ENCODE peak calls at places on chromosome 16, in six cellular contexts. One of them, this sample, is unnamed.

GRCh38 chr16:75236736-75237397 is 14.6 kb downstream of the BCAR1 start:
- DNase-seq in pancreas: peak
- DNase-seq in CD8-positive, alpha-beta T cell: no peak
- DNase-seq in OCI-LY7: no peak
- DNase-seq in heart left ventricle: no peak
- DNase-seq in bronchial epithelial cell: no peak
- DNase-seq in this sample: no peak

GRCh38 chr16:49460786-49461470 is 87.3 kb downstream of the C16orf78 start:
- DNase-seq in pancreas: no peak
- DNase-seq in CD8-positive, alpha-beta T cell: peak
- DNase-seq in OCI-LY7: no peak
- DNase-seq in heart left ventricle: no peak
- DNase-seq in bronchial epithelial cell: no peak
- DNase-seq in this sample: no peak

GRCh38 chr16:11050954-11051353 is 106.6 kb downstream of the CLEC16A start:
- DNase-seq in pancreas: no peak
- DNase-seq in CD8-positive, alpha-beta T cell: no peak
- DNase-seq in OCI-LY7: no peak
- DNase-seq in heart left ventricle: no peak
- DNase-seq in bronchial epithelial cell: no peak
- DNase-seq in this sample: no peak

GRCh38 chr16:30802971-30803370 is 16.0 kb upstream of the ZNF629 start:
- DNase-seq in pancreas: no peak
- DNase-seq in CD8-positive, alpha-beta T cell: no peak
- DNase-seq in OCI-LY7: no peak
- DNase-seq in heart left ventricle: no peak
- DNase-seq in bronchial epithelial cell: no peak
- DNase-seq in this sample: no peak

GRCh38 chr16:35687781-35688180 is 2228.4 kb downstream of the TP53TG3F start:
- DNase-seq in pancreas: no peak
- DNase-seq in CD8-positive, alpha-beta T cell: no peak
- DNase-seq in OCI-LY7: no peak
- DNase-seq in heart left ventricle: no peak
- DNase-seq in bronchial epithelial cell: no peak
- DNase-seq in this sample: no peak

GRCh38 chr16:30186782-30187555 is 3.6 kb downstream of the CORO1A start:
- DNase-seq in pancreas: peak
- DNase-seq in CD8-positive, alpha-beta T cell: peak
- DNase-seq in OCI-LY7: peak
- DNase-seq in heart left ventricle: peak
- DNase-seq in bronchial epithelial cell: peak
- DNase-seq in this sample: peak

GRCh38 chr16:14003119-14003570 is 68.0 kb upstream of the MRTFB start:
- DNase-seq in pancreas: no peak
- DNase-seq in CD8-positive, alpha-beta T cell: no peak
- DNase-seq in OCI-LY7: peak
- DNase-seq in heart left ventricle: peak
- DNase-seq in bronchial epithelial cell: peak
- DNase-seq in this sample: peak

GRCh38 chr16:2964416-2965223 is 545 bp downstream of the KREMEN2 start:
- DNase-seq in pancreas: peak
- DNase-seq in CD8-positive, alpha-beta T cell: peak
- DNase-seq in OCI-LY7: peak
- DNase-seq in heart left ventricle: peak
- DNase-seq in bronchial epithelial cell: peak
- DNase-seq in this sample: peak

GRCh38 chr16:2842340-2843000 is 12.4 kb downstream of the ZG16B start:
- DNase-seq in pancreas: peak
- DNase-seq in CD8-positive, alpha-beta T cell: peak
- DNase-seq in OCI-LY7: peak
- DNase-seq in heart left ventricle: peak
- DNase-seq in bronchial epithelial cell: no peak
- DNase-seq in this sample: peak

GRCh38 chr16:8869212-8869987 is 594 bp upstream of the CARHSP1 start:
- DNase-seq in pancreas: peak
- DNase-seq in CD8-positive, alpha-beta T cell: no peak
- DNase-seq in OCI-LY7: peak
- DNase-seq in heart left ventricle: no peak
- DNase-seq in bronchial epithelial cell: no peak
- DNase-seq in this sample: peak

GRCh38 chr16:88298166-88298881 is 84.4 kb upstream of the ZNF469 start:
- DNase-seq in pancreas: peak
- DNase-seq in CD8-positive, alpha-beta T cell: no peak
- DNase-seq in OCI-LY7: no peak
- DNase-seq in heart left ventricle: no peak
- DNase-seq in bronchial epithelial cell: peak
- DNase-seq in this sample: no peak

GRCh38 chr16:77290451-77291110 is 91.4 kb downstream of the SYCE1L start:
- DNase-seq in pancreas: no peak
- DNase-seq in CD8-positive, alpha-beta T cell: no peak
- DNase-seq in OCI-LY7: no peak
- DNase-seq in heart left ventricle: no peak
- DNase-seq in bronchial epithelial cell: peak
- DNase-seq in this sample: no peak

GRCh38 chr16:8492690-8493089 is 97.6 kb downstream of the TMEM114 start:
- DNase-seq in pancreas: no peak
- DNase-seq in CD8-positive, alpha-beta T cell: no peak
- DNase-seq in OCI-LY7: no peak
- DNase-seq in heart left ventricle: no peak
- DNase-seq in bronchial epithelial cell: no peak
- DNase-seq in this sample: no peak

GRCh38 chr16:54774768-54775167 is 155.9 kb upstream of the IRX5 start:
- DNase-seq in pancreas: no peak
- DNase-seq in CD8-positive, alpha-beta T cell: no peak
- DNase-seq in OCI-LY7: no peak
- DNase-seq in heart left ventricle: no peak
- DNase-seq in bronchial epithelial cell: no peak
- DNase-seq in this sample: no peak

GRCh38 chr16:57270221-57271062 is 14.0 kb downstream of the PLLP start:
- DNase-seq in pancreas: peak
- DNase-seq in CD8-positive, alpha-beta T cell: no peak
- DNase-seq in OCI-LY7: no peak
- DNase-seq in heart left ventricle: no peak
- DNase-seq in bronchial epithelial cell: no peak
- DNase-seq in this sample: no peak

GRCh38 chr16:29745853-29746345 is at the start of gene C16orf54:
- DNase-seq in pancreas: peak
- DNase-seq in CD8-positive, alpha-beta T cell: peak
- DNase-seq in OCI-LY7: no peak
- DNase-seq in heart left ventricle: peak
- DNase-seq in bronchial epithelial cell: no peak
- DNase-seq in this sample: peak

GRCh38 chr16:87035053-87035452 is 282.1 kb downstream of the C16orf95 start:
- DNase-seq in pancreas: no peak
- DNase-seq in CD8-positive, alpha-beta T cell: no peak
- DNase-seq in OCI-LY7: no peak
- DNase-seq in heart left ventricle: no peak
- DNase-seq in bronchial epithelial cell: no peak
- DNase-seq in this sample: no peak

GRCh38 chr16:88323041-88323440 is 59.7 kb upstream of the ZNF469 start:
- DNase-seq in pancreas: peak
- DNase-seq in CD8-positive, alpha-beta T cell: no peak
- DNase-seq in OCI-LY7: no peak
- DNase-seq in heart left ventricle: no peak
- DNase-seq in bronchial epithelial cell: no peak
- DNase-seq in this sample: no peak

GRCh38 chr16:87107221-87107620 is 210.0 kb downstream of the C16orf95 start:
- DNase-seq in pancreas: no peak
- DNase-seq in CD8-positive, alpha-beta T cell: no peak
- DNase-seq in OCI-LY7: no peak
- DNase-seq in heart left ventricle: no peak
- DNase-seq in bronchial epithelial cell: no peak
- DNase-seq in this sample: no peak

GRCh38 chr16:1907226-1907849 is 10.9 kb downstream of the HS3ST6 start:
- DNase-seq in pancreas: peak
- DNase-seq in CD8-positive, alpha-beta T cell: no peak
- DNase-seq in OCI-LY7: no peak
- DNase-seq in heart left ventricle: no peak
- DNase-seq in bronchial epithelial cell: no peak
- DNase-seq in this sample: no peak

GRCh38 chr16:31754998-31755615 is 118.5 kb upstream of the ZNF267 start:
- DNase-seq in pancreas: no peak
- DNase-seq in CD8-positive, alpha-beta T cell: no peak
- DNase-seq in OCI-LY7: no peak
- DNase-seq in heart left ventricle: no peak
- DNase-seq in bronchial epithelial cell: no peak
- DNase-seq in this sample: no peak

GRCh38 chr16:15897834-15898254 is 9.4 kb upstream of the CEP20 start:
- DNase-seq in pancreas: no peak
- DNase-seq in CD8-positive, alpha-beta T cell: no peak
- DNase-seq in OCI-LY7: peak
- DNase-seq in heart left ventricle: no peak
- DNase-seq in bronchial epithelial cell: peak
- DNase-seq in this sample: peak

GRCh38 chr16:46757339-46758050 is 9.4 kb upstream of the MYLK3 start:
- DNase-seq in pancreas: no peak
- DNase-seq in CD8-positive, alpha-beta T cell: no peak
- DNase-seq in OCI-LY7: no peak
- DNase-seq in heart left ventricle: peak
- DNase-seq in bronchial epithelial cell: no peak
- DNase-seq in this sample: no peak

GRCh38 chr16:56965149-56965938 is 3.6 kb downstream of the CETP start:
- DNase-seq in pancreas: no peak
- DNase-seq in CD8-positive, alpha-beta T cell: no peak
- DNase-seq in OCI-LY7: no peak
- DNase-seq in heart left ventricle: no peak
- DNase-seq in bronchial epithelial cell: no peak
- DNase-seq in this sample: no peak

GRCh38 chr16:54061454-54061853 is 225.1 kb downstream of the IRX3 start:
- DNase-seq in pancreas: no peak
- DNase-seq in CD8-positive, alpha-beta T cell: no peak
- DNase-seq in OCI-LY7: no peak
- DNase-seq in heart left ventricle: no peak
- DNase-seq in bronchial epithelial cell: no peak
- DNase-seq in this sample: no peak

GRCh38 chr16:67968440-67969285 is at the start of gene SLC12A4:
- DNase-seq in pancreas: peak
- DNase-seq in CD8-positive, alpha-beta T cell: peak
- DNase-seq in OCI-LY7: peak
- DNase-seq in heart left ventricle: peak
- DNase-seq in bronchial epithelial cell: peak
- DNase-seq in this sample: peak
- TF ChIP-seq CTCF in pancreas: no peak
- TF ChIP-seq CTCF in CD8-positive, alpha-beta T cell: no peak
- TF ChIP-seq CTCF in OCI-LY7: no peak
- TF ChIP-seq CTCF in heart left ventricle: peak
- TF ChIP-seq CTCF in bronchial epithelial cell: peak
- TF ChIP-seq CTCF in this sample: no peak

DNA sequence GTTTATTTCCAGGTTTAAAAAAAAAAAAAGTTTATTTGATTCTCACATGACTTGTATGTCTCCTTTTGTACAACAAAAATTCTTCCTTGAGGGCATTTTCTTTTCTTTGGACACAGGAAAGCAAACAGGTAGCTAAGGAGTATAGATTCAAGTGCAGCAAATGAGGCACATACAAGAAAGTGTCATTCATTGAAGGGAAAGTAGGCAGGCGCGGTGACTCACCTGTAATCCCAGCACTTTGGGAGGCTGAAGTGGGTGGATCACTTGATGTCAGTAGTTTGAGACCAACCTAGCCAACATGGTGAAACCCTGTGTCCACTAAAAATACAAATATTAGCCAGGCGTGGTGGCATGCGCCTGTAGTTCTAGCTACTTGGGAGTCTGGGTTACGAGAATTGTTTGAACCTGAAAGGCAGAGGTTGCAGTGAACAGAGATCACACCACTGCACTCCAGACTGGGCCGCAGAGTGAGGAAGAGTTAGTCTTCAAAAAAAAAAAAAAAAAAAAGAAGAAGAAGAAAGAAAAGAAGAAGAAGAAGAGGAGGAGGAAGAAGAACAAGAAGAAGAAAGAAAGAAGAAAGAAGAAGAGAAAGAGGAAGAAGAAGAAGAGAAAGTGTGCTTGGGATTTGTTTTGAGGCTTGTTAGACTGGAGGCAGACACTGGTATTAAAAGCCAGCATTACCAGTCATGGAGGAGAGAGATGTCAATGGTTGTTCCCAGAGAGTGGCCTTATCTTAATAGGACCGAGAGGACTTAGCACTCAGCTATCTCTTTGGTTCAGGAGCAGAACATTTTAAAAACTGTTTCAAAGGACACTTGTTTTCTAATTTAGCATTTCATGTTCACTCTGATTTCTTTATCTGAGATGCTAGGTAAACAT is 19.7 kb downstream of the GINS3 start:
- DNase-seq in pancreas: no peak
- DNase-seq in CD8-positive, alpha-beta T cell: no peak
- DNase-seq in OCI-LY7: no peak
- DNase-seq in heart left ventricle: no peak
- DNase-seq in bronchial epithelial cell: peak
- DNase-seq in this sample: no peak
- TF ChIP-seq CTCF in pancreas: no peak
- TF ChIP-seq CTCF in CD8-positive, alpha-beta T cell: no peak
- TF ChIP-seq CTCF in OCI-LY7: no peak
- TF ChIP-seq CTCF in heart left ventricle: no peak
- TF ChIP-seq CTCF in bronchial epithelial cell: no peak
- TF ChIP-seq CTCF in this sample: no peak

DNA sequence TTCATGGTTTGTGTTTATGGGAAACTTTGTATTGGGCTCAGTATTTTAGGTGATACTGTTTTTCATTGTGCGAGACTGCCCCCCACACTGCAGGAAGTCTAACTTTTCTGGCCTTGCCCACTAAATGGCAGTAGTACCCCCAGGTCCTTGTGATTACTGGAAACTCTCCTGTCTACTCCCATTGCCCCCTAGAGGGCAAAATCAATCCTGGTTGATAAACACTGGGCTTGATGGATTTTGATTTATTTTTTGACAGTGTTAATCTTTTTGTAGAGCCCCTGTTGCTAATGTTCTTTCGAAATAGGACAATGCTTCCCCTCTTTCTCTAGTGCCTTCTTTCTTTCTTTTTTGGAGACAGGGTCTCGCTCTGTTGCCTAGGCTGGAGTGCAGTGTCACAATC is 15.5 kb downstream of the METTL9 start:
- DNase-seq in pancreas: no peak
- DNase-seq in CD8-positive, alpha-beta T cell: no peak
- DNase-seq in OCI-LY7: no peak
- DNase-seq in heart left ventricle: no peak
- DNase-seq in bronchial epithelial cell: no peak
- DNase-seq in this sample: no peak
- TF ChIP-seq CTCF in pancreas: no peak
- TF ChIP-seq CTCF in CD8-positive, alpha-beta T cell: no peak
- TF ChIP-seq CTCF in OCI-LY7: peak
- TF ChIP-seq CTCF in heart left ventricle: no peak
- TF ChIP-seq CTCF in bronchial epithelial cell: no peak
- TF ChIP-seq CTCF in this sample: no peak

GRCh38 chr16:66025751-66026150 is 340.7 kb upstream of the CDH5 start:
- DNase-seq in pancreas: no peak
- DNase-seq in CD8-positive, alpha-beta T cell: no peak
- DNase-seq in OCI-LY7: no peak
- DNase-seq in heart left ventricle: no peak
- DNase-seq in bronchial epithelial cell: no peak
- DNase-seq in this sample: no peak

GRCh38 chr16:66030036-66030435 is 336.5 kb upstream of the CDH5 start:
- DNase-seq in pancreas: no peak
- DNase-seq in CD8-positive, alpha-beta T cell: no peak
- DNase-seq in OCI-LY7: no peak
- DNase-seq in heart left ventricle: no peak
- DNase-seq in bronchial epithelial cell: no peak
- DNase-seq in this sample: no peak

GRCh38 chr16:66028505-66029216 is 337.8 kb upstream of the CDH5 start:
- DNase-seq in pancreas: no peak
- DNase-seq in CD8-positive, alpha-beta T cell: no peak
- DNase-seq in OCI-LY7: no peak
- DNase-seq in heart left ventricle: no peak
- DNase-seq in bronchial epithelial cell: peak
- DNase-seq in this sample: no peak

GRCh38 chr16:66026931-66027330 is 339.6 kb upstream of the CDH5 start:
- DNase-seq in pancreas: no peak
- DNase-seq in CD8-positive, alpha-beta T cell: no peak
- DNase-seq in OCI-LY7: no peak
- DNase-seq in heart left ventricle: no peak
- DNase-seq in bronchial epithelial cell: no peak
- DNase-seq in this sample: no peak

GRCh38 chr16:66026211-66026610 is 340.3 kb upstream of the CDH5 start:
- DNase-seq in pancreas: no peak
- DNase-seq in CD8-positive, alpha-beta T cell: no peak
- DNase-seq in OCI-LY7: no peak
- DNase-seq in heart left ventricle: no peak
- DNase-seq in bronchial epithelial cell: no peak
- DNase-seq in this sample: no peak
- TF ChIP-seq CTCF in pancreas: no peak
- TF ChIP-seq CTCF in CD8-positive, alpha-beta T cell: no peak
- TF ChIP-seq CTCF in OCI-LY7: peak
- TF ChIP-seq CTCF in heart left ventricle: no peak
- TF ChIP-seq CTCF in bronchial epithelial cell: peak
- TF ChIP-seq CTCF in this sample: no peak